ENCODE peak calls at places on chromosome 1, in eight cellular contexts. One of them, this sample, is unnamed.

GRCh38 chr1:154865442-154866256 is 4.4 kb downstream of the KCNN3 start:
- DNase-seq in suprapubic skin: no peak
- DNase-seq in esophagus muscularis mucosa: no peak
- DNase-seq in GM23338: no peak
- DNase-seq in esophagus squamous epithelium: no peak
- DNase-seq in Panc1: no peak
- DNase-seq in OCI-LY7: peak; percentile 80
- DNase-seq in heart right ventricle: no peak
- DNase-seq in this sample: no peak

GRCh38 chr1:108561731-108562326 is 1.9 kb downstream of the EEIG2 start:
- DNase-seq in suprapubic skin: peak; percentile 73
- DNase-seq in esophagus muscularis mucosa: no peak
- DNase-seq in GM23338: peak; percentile 90
- DNase-seq in esophagus squamous epithelium: peak; percentile 20
- DNase-seq in Panc1: peak; percentile 46
- DNase-seq in OCI-LY7: peak; percentile 90
- DNase-seq in heart right ventricle: peak; percentile 23
- DNase-seq in this sample: no peak

GRCh38 chr1:107724648-107725047 is 240.3 kb downstream of the VAV3 start:
- DNase-seq in suprapubic skin: no peak
- DNase-seq in esophagus muscularis mucosa: no peak
- DNase-seq in GM23338: no peak
- DNase-seq in esophagus squamous epithelium: no peak
- DNase-seq in Panc1: no peak
- DNase-seq in OCI-LY7: no peak
- DNase-seq in heart right ventricle: no peak
- DNase-seq in this sample: no peak

GRCh38 chr1:183473286-183473536 is 912 bp downstream of the SMG7 start:
- DNase-seq in suprapubic skin: no peak
- DNase-seq in esophagus muscularis mucosa: no peak
- DNase-seq in GM23338: no peak
- DNase-seq in esophagus squamous epithelium: no peak
- DNase-seq in Panc1: no peak
- DNase-seq in OCI-LY7: no peak
- DNase-seq in heart right ventricle: no peak
- DNase-seq in this sample: no peak

GRCh38 chr1:220528049-220528678 is at the start of gene MARK1:
- DNase-seq in suprapubic skin: peak; percentile 66
- DNase-seq in esophagus muscularis mucosa: no peak
- DNase-seq in GM23338: peak; percentile 79
- DNase-seq in esophagus squamous epithelium: no peak
- DNase-seq in Panc1: no peak
- DNase-seq in OCI-LY7: no peak
- DNase-seq in heart right ventricle: peak; percentile 82
- DNase-seq in this sample: peak; percentile 17

GRCh38 chr1:26959722-26960624 is at the start of gene KDF1:
- DNase-seq in suprapubic skin: no peak
- DNase-seq in esophagus muscularis mucosa: no peak
- DNase-seq in GM23338: peak; percentile 96
- DNase-seq in esophagus squamous epithelium: no peak
- DNase-seq in Panc1: no peak
- DNase-seq in OCI-LY7: no peak
- DNase-seq in heart right ventricle: no peak
- DNase-seq in this sample: no peak

GRCh38 chr1:93666613-93667384 is 14.8 kb downstream of the BCAR3 start:
- DNase-seq in suprapubic skin: no peak
- DNase-seq in esophagus muscularis mucosa: no peak
- DNase-seq in GM23338: peak; percentile 80
- DNase-seq in esophagus squamous epithelium: no peak
- DNase-seq in Panc1: no peak
- DNase-seq in OCI-LY7: no peak
- DNase-seq in heart right ventricle: peak; percentile 28
- DNase-seq in this sample: no peak

GRCh38 chr1:84164567-84165021 is 20.5 kb downstream of the PRKACB start:
- DNase-seq in suprapubic skin: no peak
- DNase-seq in esophagus muscularis mucosa: no peak
- DNase-seq in GM23338: no peak
- DNase-seq in esophagus squamous epithelium: no peak
- DNase-seq in Panc1: no peak
- DNase-seq in OCI-LY7: no peak
- DNase-seq in heart right ventricle: no peak
- DNase-seq in this sample: no peak

GRCh38 chr1:83531910-83532309 is 467.0 kb downstream of the TTLL7 start:
- DNase-seq in suprapubic skin: no peak
- DNase-seq in esophagus muscularis mucosa: no peak
- DNase-seq in GM23338: no peak
- DNase-seq in esophagus squamous epithelium: no peak
- DNase-seq in Panc1: no peak
- DNase-seq in OCI-LY7: no peak
- DNase-seq in heart right ventricle: no peak
- DNase-seq in this sample: no peak

GRCh38 chr1:110634455-110635281 is 28.5 kb upstream of the KCNA2 start:
- DNase-seq in suprapubic skin: no peak
- DNase-seq in esophagus muscularis mucosa: peak; percentile 88
- DNase-seq in GM23338: no peak
- DNase-seq in esophagus squamous epithelium: no peak
- DNase-seq in Panc1: no peak
- DNase-seq in OCI-LY7: peak; percentile 82
- DNase-seq in heart right ventricle: peak; percentile 89
- DNase-seq in this sample: peak; percentile 21

GRCh38 chr1:110631836-110632620 is 25.9 kb upstream of the KCNA2 start:
- DNase-seq in suprapubic skin: no peak
- DNase-seq in esophagus muscularis mucosa: peak; percentile 57
- DNase-seq in GM23338: no peak
- DNase-seq in esophagus squamous epithelium: no peak
- DNase-seq in Panc1: no peak
- DNase-seq in OCI-LY7: no peak
- DNase-seq in heart right ventricle: no peak
- DNase-seq in this sample: no peak

GRCh38 chr1:110635434-110635833 is 29.3 kb upstream of the KCNA2 start:
- DNase-seq in suprapubic skin: no peak
- DNase-seq in esophagus muscularis mucosa: no peak
- DNase-seq in GM23338: no peak
- DNase-seq in esophagus squamous epithelium: no peak
- DNase-seq in Panc1: no peak
- DNase-seq in OCI-LY7: no peak
- DNase-seq in heart right ventricle: no peak
- DNase-seq in this sample: no peak

GRCh38 chr1:110633646-110634030 is 27.5 kb upstream of the KCNA2 start:
- DNase-seq in suprapubic skin: no peak
- DNase-seq in esophagus muscularis mucosa: peak; percentile 62
- DNase-seq in GM23338: no peak
- DNase-seq in esophagus squamous epithelium: no peak
- DNase-seq in Panc1: no peak
- DNase-seq in OCI-LY7: no peak
- DNase-seq in heart right ventricle: no peak
- DNase-seq in this sample: no peak

DNA sequence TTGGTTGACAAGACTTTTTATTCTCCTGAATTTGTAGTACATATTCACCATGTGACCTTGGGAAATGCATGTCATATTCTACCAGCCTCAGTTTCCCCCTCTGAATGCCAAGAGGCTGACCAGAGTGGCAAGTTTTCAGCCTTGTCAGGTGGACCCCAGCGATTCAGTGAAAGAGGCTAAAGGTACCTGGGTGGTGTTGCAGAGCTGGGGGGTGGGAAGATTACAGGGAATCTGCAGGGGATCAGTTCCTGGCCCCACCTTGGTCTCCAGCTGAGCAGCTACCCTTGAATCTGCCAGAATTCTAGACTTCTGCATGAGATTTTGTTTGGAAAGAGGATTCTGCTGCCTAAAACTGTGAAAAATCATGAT is 27.9 kb upstream of the KCNA2 start:
- DNase-seq in suprapubic skin: no peak
- DNase-seq in esophagus muscularis mucosa: no peak
- DNase-seq in GM23338: no peak
- DNase-seq in esophagus squamous epithelium: no peak
- DNase-seq in Panc1: no peak
- DNase-seq in OCI-LY7: no peak
- DNase-seq in heart right ventricle: no peak
- DNase-seq in this sample: no peak
- H3K4me1 ChIP-seq in suprapubic skin: peaks cover 20% of the 10 kb centered on the region
- H3K4me1 ChIP-seq in esophagus muscularis mucosa: peaks cover 27% of the 10 kb centered on the region
- H3K4me1 ChIP-seq in GM23338: no peaks in the 10 kb centered on the region
- H3K4me1 ChIP-seq in esophagus squamous epithelium: peaks cover 11% of the 10 kb centered on the region
- H3K4me1 ChIP-seq in Panc1: no peaks in the 10 kb centered on the region
- H3K4me1 ChIP-seq in OCI-LY7: peaks cover 96% of the 10 kb centered on the region
- H3K4me1 ChIP-seq in heart right ventricle: peaks cover 22% of the 10 kb centered on the region
- H3K4me1 ChIP-seq in this sample: no peaks in the 10 kb centered on the region

DNA sequence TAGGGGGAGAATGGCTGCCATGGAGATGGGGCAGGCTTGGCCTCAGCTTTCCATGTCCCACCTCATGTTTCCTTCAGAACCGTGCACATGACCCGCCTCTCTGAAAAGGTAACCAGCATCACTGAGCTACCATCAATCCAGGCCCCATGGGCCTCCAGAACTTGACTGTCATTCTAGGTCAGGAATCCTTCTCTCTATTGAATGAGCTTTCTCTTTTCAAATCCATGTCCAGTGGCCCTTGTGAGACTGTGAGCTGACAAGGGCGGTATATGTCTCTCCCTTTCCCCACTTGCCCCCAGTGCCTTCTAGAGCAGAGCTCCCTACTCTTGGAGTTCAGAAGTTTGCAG is 4.4 kb downstream of the CSRP1 start:
- DNase-seq in suprapubic skin: no peak
- DNase-seq in esophagus muscularis mucosa: no peak
- DNase-seq in GM23338: no peak
- DNase-seq in esophagus squamous epithelium: no peak
- DNase-seq in Panc1: no peak
- DNase-seq in OCI-LY7: no peak
- DNase-seq in heart right ventricle: no peak
- DNase-seq in this sample: no peak
- H3K4me1 ChIP-seq in suprapubic skin: peaks cover 87% of the 10 kb centered on the region
- H3K4me1 ChIP-seq in esophagus muscularis mucosa: peaks cover 93% of the 10 kb centered on the region
- H3K4me1 ChIP-seq in GM23338: peaks cover 40% of the 10 kb centered on the region
- H3K4me1 ChIP-seq in esophagus squamous epithelium: peaks cover 28% of the 10 kb centered on the region
- H3K4me1 ChIP-seq in Panc1: peaks cover 49% of the 10 kb centered on the region
- H3K4me1 ChIP-seq in OCI-LY7: peaks cover 52% of the 10 kb centered on the region
- H3K4me1 ChIP-seq in heart right ventricle: peaks cover 94% of the 10 kb centered on the region
- H3K4me1 ChIP-seq in this sample: peaks cover 3% of the 10 kb centered on the region

GRCh38 chr1:6271001-6271400 is 10.1 kb upstream of the GPR153 start:
- DNase-seq in suprapubic skin: no peak
- DNase-seq in esophagus muscularis mucosa: no peak
- DNase-seq in GM23338: no peak
- DNase-seq in esophagus squamous epithelium: no peak
- DNase-seq in Panc1: no peak
- DNase-seq in OCI-LY7: no peak
- DNase-seq in heart right ventricle: no peak
- DNase-seq in this sample: no peak

GRCh38 chr1:6269997-6270401 is 9.1 kb upstream of the GPR153 start:
- DNase-seq in suprapubic skin: no peak
- DNase-seq in esophagus muscularis mucosa: no peak
- DNase-seq in GM23338: no peak
- DNase-seq in esophagus squamous epithelium: no peak
- DNase-seq in Panc1: no peak
- DNase-seq in OCI-LY7: no peak
- DNase-seq in heart right ventricle: no peak
- DNase-seq in this sample: no peak

GRCh38 chr1:6268431-6268830 is 7.5 kb upstream of the GPR153 start:
- DNase-seq in suprapubic skin: no peak
- DNase-seq in esophagus muscularis mucosa: no peak
- DNase-seq in GM23338: peak; percentile 78
- DNase-seq in esophagus squamous epithelium: no peak
- DNase-seq in Panc1: no peak
- DNase-seq in OCI-LY7: no peak
- DNase-seq in heart right ventricle: no peak
- DNase-seq in this sample: no peak

GRCh38 chr1:6270432-6270831 is 9.5 kb upstream of the GPR153 start:
- DNase-seq in suprapubic skin: no peak
- DNase-seq in esophagus muscularis mucosa: no peak
- DNase-seq in GM23338: no peak
- DNase-seq in esophagus squamous epithelium: no peak
- DNase-seq in Panc1: no peak
- DNase-seq in OCI-LY7: no peak
- DNase-seq in heart right ventricle: no peak
- DNase-seq in this sample: no peak

DNA sequence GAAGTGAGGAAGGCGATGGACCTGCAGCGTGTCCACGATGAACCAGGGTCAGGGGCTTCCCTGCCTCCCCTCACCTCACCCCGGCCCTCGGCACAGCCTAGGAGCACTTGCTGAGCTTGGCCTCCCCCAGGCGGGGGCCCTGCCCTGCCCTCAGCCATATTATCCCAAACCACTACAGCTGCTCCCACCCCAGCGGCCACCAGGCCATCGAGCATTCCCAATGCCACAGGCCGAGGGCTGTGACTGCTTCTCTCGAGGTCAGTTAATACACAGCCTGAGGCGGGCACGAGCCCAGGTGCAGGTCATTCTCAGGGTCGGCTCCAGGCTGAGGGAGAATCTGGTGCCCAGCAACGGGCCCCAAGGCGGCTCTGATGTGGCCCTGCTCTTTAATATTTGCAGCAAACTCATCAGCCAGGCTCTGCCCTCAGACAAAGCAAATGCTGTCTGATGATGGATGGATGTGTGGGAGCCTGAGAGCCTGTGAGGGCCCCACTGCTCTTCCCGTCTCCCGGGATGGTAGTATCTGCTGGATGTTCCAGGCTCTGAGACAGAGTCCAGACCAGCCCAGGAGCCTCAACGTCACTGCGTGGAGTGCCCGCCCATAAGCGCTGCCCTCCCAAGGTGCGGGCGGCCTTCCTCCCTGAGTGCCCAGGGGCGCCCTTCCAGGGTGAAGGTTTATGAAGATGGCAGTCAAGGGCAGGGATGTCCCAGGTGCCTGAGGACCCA is 8.5 kb upstream of the GPR153 start:
- DNase-seq in suprapubic skin: no peak
- DNase-seq in esophagus muscularis mucosa: no peak
- DNase-seq in GM23338: no peak
- DNase-seq in esophagus squamous epithelium: no peak
- DNase-seq in Panc1: no peak
- DNase-seq in OCI-LY7: no peak
- DNase-seq in heart right ventricle: no peak
- DNase-seq in this sample: no peak
- H3K4me1 ChIP-seq in suprapubic skin: peaks cover 36% of the 10 kb centered on the region
- H3K4me1 ChIP-seq in esophagus muscularis mucosa: peaks cover 26% of the 10 kb centered on the region
- H3K4me1 ChIP-seq in GM23338: peaks cover 5% of the 10 kb centered on the region
- H3K4me1 ChIP-seq in esophagus squamous epithelium: no peaks in the 10 kb centered on the region
- H3K4me1 ChIP-seq in Panc1: no peaks in the 10 kb centered on the region
- H3K4me1 ChIP-seq in OCI-LY7: no peaks in the 10 kb centered on the region
- H3K4me1 ChIP-seq in heart right ventricle: peaks cover 8% of the 10 kb centered on the region
- H3K4me1 ChIP-seq in this sample: peaks cover 27% of the 10 kb centered on the region

DNA sequence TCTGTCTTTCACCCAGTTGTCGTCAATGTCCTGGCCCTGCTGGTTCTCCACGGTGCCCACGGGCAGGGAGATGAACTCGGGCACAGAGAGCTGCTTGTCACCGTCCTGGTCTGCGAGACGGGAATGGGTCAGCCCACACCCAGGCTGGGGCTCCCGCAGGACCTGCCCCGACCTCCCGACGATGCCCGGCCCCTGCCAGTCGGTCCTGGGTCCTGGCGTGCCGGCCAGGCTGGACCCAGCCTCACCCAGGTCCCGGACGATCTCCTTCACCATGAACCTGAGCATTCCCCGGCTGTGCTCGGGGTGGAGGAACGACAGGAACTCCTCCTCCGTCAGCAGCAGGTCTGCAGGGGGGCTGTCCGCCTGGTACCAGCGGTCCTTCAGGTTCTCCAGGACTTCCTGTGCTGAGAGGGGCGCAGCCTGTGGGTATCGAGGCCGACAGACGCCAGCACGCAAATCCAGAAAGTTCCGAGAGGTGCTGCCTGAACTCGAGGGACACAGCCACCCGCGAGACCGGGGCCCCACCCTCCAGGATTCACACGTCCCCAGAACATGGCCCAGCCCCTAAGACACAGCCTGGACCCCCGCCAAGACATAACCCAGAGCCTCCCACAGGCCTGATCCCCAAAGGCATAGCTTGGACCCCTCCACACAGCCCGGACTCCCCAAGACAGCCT is 4.7 kb upstream of the TNFRSF4 start:
- DNase-seq in suprapubic skin: no peak
- DNase-seq in esophagus muscularis mucosa: no peak
- DNase-seq in GM23338: no peak
- DNase-seq in esophagus squamous epithelium: no peak
- DNase-seq in Panc1: no peak
- DNase-seq in OCI-LY7: no peak
- DNase-seq in heart right ventricle: no peak
- DNase-seq in this sample: no peak
- H3K4me1 ChIP-seq in suprapubic skin: peaks cover 20% of the 10 kb centered on the region
- H3K4me1 ChIP-seq in esophagus muscularis mucosa: peaks cover 16% of the 10 kb centered on the region
- H3K4me1 ChIP-seq in GM23338: no peaks in the 10 kb centered on the region
- H3K4me1 ChIP-seq in esophagus squamous epithelium: peaks cover 2% of the 10 kb centered on the region
- H3K4me1 ChIP-seq in Panc1: no peaks in the 10 kb centered on the region
- H3K4me1 ChIP-seq in OCI-LY7: no peaks in the 10 kb centered on the region
- H3K4me1 ChIP-seq in heart right ventricle: peaks cover 45% of the 10 kb centered on the region
- H3K4me1 ChIP-seq in this sample: no peaks in the 10 kb centered on the region

This sample was measured in tibial nerve.